ENCODE peak calls at places on chromosomes 5 and 9, in nine cellular contexts. Q is activated naive CD8-positive, alpha-beta T cell treated with anti-CD3 and anti-CD28 coated beads, Interleukin-2, amount 50 U/mL, for 24 hours; H is activated CD8-positive, alpha-beta memory T cell treated with anti-CD3 and anti-CD28 coated beads for 4 hours; Z is PC-3; E is HCT116; U is ACHN; T is GM10248; J is NB4; R is EL. M is an unnamed sample.

GRCh38 chr5:119082691-119083090 is 11.8 kb downstream of the DMXL1 start:
- DNase-seq in Q (no peak), H (no peak), Z (no peak), E (no peak), U (no peak), T (no peak), J (no peak), R (no peak), M (no peak)

GRCh38 chr9:15501179-15501578 is 9.6 kb downstream of the PSIP1 start:
- DNase-seq in Q (no peak), H (no peak), Z (no peak), E (no peak), U (peak; percentile 18), T (no peak), J (no peak), R (no peak), M (no peak)

GRCh38 chr5:175728885-175729828 is 71.3 kb downstream of the HRH2 start:
- DNase-seq in Q (no peak), H (no peak), Z (no peak), E (no peak), U (no peak), T (no peak), J (no peak), R (peak; percentile 14), M (no peak)

GRCh38 chr5:139767960-139768359 is 27.6 kb upstream of the PSD2 start:
- DNase-seq in Q (no peak), H (no peak), Z (no peak), E (no peak), U (no peak), T (no peak), J (no peak), R (no peak), M (no peak)

GRCh38 chr5:173051746-173052145 is 4.4 kb upstream of the CREBRF start:
- DNase-seq in Q (no peak), H (no peak), Z (peak; percentile 49), E (no peak), U (no peak), T (no peak), J (no peak), R (peak; percentile 89), M (no peak)

GRCh38 chr5:95962785-95963184 is 1.1 kb upstream of the ELL2 start:
- DNase-seq in Q (peak; percentile 27), H (no peak), Z (no peak), E (no peak), U (no peak), T (no peak), J (no peak), R (peak; percentile 44), M (peak; percentile 24)

GRCh38 chr5:89012361-89012760 is 129.4 kb upstream of the MEF2C start:
- DNase-seq in Q (no peak), H (no peak), Z (no peak), E (no peak), U (no peak), T (no peak), J (no peak), R (no peak), M (no peak)

GRCh38 chr5:112467467-112467866 is 48.4 kb upstream of the EPB41L4A start:
- DNase-seq in Q (no peak), H (no peak), Z (no peak), E (no peak), U (no peak), T (no peak), J (no peak), R (no peak), M (no peak)

M was measured in Panc1.